ENCODE peak calls at places on chromosome 1, in eight cellular contexts. One of them, this sample, is unnamed.

GRCh38 chr1:226603030-226603960 is 54.7 kb downstream of the STUM start:
- DNase-seq in HTR-8/SVneo: no peak
- DNase-seq in stimulated activated CD8-positive, alpha-beta memory T cell treated with anti-CD3 and anti-CD28 coated beads, Interleukin-7, amount 100 ng/mL, for 1 hour: no peak
- DNase-seq in GM19239: no peak
- DNase-seq in smooth muscle cell of the brain vasculature: no peak
- DNase-seq in endodermal cell: no peak
- DNase-seq in T-helper 17 cell: no peak
- DNase-seq in T-helper 1 cell: no peak
- DNase-seq in this sample: no peak

GRCh38 chr1:53367503-53368313 is 39.8 kb upstream of the LRP8 start:
- DNase-seq in HTR-8/SVneo: no peak
- DNase-seq in stimulated activated CD8-positive, alpha-beta memory T cell treated with anti-CD3 and anti-CD28 coated beads, Interleukin-7, amount 100 ng/mL, for 1 hour: no peak
- DNase-seq in GM19239: peak; percentile 88
- DNase-seq in smooth muscle cell of the brain vasculature: no peak
- DNase-seq in endodermal cell: peak; percentile 43
- DNase-seq in T-helper 17 cell: no peak
- DNase-seq in T-helper 1 cell: no peak
- DNase-seq in this sample: no peak

GRCh38 chr1:53371121-53371666 is 43.3 kb upstream of the LRP8 start:
- DNase-seq in HTR-8/SVneo: no peak
- DNase-seq in stimulated activated CD8-positive, alpha-beta memory T cell treated with anti-CD3 and anti-CD28 coated beads, Interleukin-7, amount 100 ng/mL, for 1 hour: no peak
- DNase-seq in GM19239: no peak
- DNase-seq in smooth muscle cell of the brain vasculature: no peak
- DNase-seq in endodermal cell: peak; percentile 79
- DNase-seq in T-helper 17 cell: no peak
- DNase-seq in T-helper 1 cell: no peak
- DNase-seq in this sample: no peak

GRCh38 chr1:73839922-73840321 is 358.1 kb downstream of the LRRIQ3 start:
- DNase-seq in HTR-8/SVneo: no peak
- DNase-seq in stimulated activated CD8-positive, alpha-beta memory T cell treated with anti-CD3 and anti-CD28 coated beads, Interleukin-7, amount 100 ng/mL, for 1 hour: no peak
- DNase-seq in GM19239: no peak
- DNase-seq in smooth muscle cell of the brain vasculature: no peak
- DNase-seq in endodermal cell: peak; percentile 68
- DNase-seq in T-helper 17 cell: no peak
- DNase-seq in T-helper 1 cell: no peak
- DNase-seq in this sample: no peak

GRCh38 chr1:201134405-201134804 is 7.4 kb upstream of the ASCL5 start:
- DNase-seq in HTR-8/SVneo: no peak
- DNase-seq in stimulated activated CD8-positive, alpha-beta memory T cell treated with anti-CD3 and anti-CD28 coated beads, Interleukin-7, amount 100 ng/mL, for 1 hour: no peak
- DNase-seq in GM19239: no peak
- DNase-seq in smooth muscle cell of the brain vasculature: no peak
- DNase-seq in endodermal cell: no peak
- DNase-seq in T-helper 17 cell: no peak
- DNase-seq in T-helper 1 cell: no peak
- DNase-seq in this sample: no peak

GRCh38 chr1:26275580-26276431 is 4.1 kb upstream of the SH3BGRL3 start:
- DNase-seq in HTR-8/SVneo: peak; percentile 66
- DNase-seq in stimulated activated CD8-positive, alpha-beta memory T cell treated with anti-CD3 and anti-CD28 coated beads, Interleukin-7, amount 100 ng/mL, for 1 hour: peak; percentile 52
- DNase-seq in GM19239: peak; percentile 75
- DNase-seq in smooth muscle cell of the brain vasculature: peak; percentile 73
- DNase-seq in endodermal cell: peak; percentile 97
- DNase-seq in T-helper 17 cell: peak; percentile 62
- DNase-seq in T-helper 1 cell: peak; percentile 76
- DNase-seq in this sample: peak; percentile 70

GRCh38 chr1:170854677-170855076 is 80.7 kb upstream of the MROH9 start:
- DNase-seq in HTR-8/SVneo: no peak
- DNase-seq in stimulated activated CD8-positive, alpha-beta memory T cell treated with anti-CD3 and anti-CD28 coated beads, Interleukin-7, amount 100 ng/mL, for 1 hour: no peak
- DNase-seq in GM19239: no peak
- DNase-seq in smooth muscle cell of the brain vasculature: no peak
- DNase-seq in endodermal cell: no peak
- DNase-seq in T-helper 17 cell: no peak
- DNase-seq in T-helper 1 cell: no peak
- DNase-seq in this sample: no peak

GRCh38 chr1:83718338-83718737 is 280.6 kb downstream of the TTLL7 start:
- DNase-seq in HTR-8/SVneo: no peak
- DNase-seq in stimulated activated CD8-positive, alpha-beta memory T cell treated with anti-CD3 and anti-CD28 coated beads, Interleukin-7, amount 100 ng/mL, for 1 hour: no peak
- DNase-seq in GM19239: no peak
- DNase-seq in smooth muscle cell of the brain vasculature: no peak
- DNase-seq in endodermal cell: no peak
- DNase-seq in T-helper 17 cell: no peak
- DNase-seq in T-helper 1 cell: no peak
- DNase-seq in this sample: no peak

GRCh38 chr1:227416156-227416865 is 98.0 kb upstream of the CDC42BPA start:
- DNase-seq in HTR-8/SVneo: no peak
- DNase-seq in stimulated activated CD8-positive, alpha-beta memory T cell treated with anti-CD3 and anti-CD28 coated beads, Interleukin-7, amount 100 ng/mL, for 1 hour: no peak
- DNase-seq in GM19239: no peak
- DNase-seq in smooth muscle cell of the brain vasculature: no peak
- DNase-seq in endodermal cell: no peak
- DNase-seq in T-helper 17 cell: no peak
- DNase-seq in T-helper 1 cell: no peak
- DNase-seq in this sample: no peak

This sample was measured in HuH-7.